ENCODE peak calls at places on chromosomes 16 and 17, in six cellular contexts. L is H9, R is HFFc6, B is tibial artery, K is psoas muscle, H is A549. A is an unnamed sample.

GRCh38 chr17:27530791-27531391 is 74.6 kb downstream of the KSR1 start:
- DNase-seq in L (no peak), R (no peak), B (peak), K (no peak), H (peak), A (no peak)

GRCh38 chr16:21184834-21185233 is 26.4 kb downstream of the LDAF1 start:
- DNase-seq in L (no peak), R (no peak), B (no peak), K (no peak), H (no peak), A (no peak)

GRCh38 chr16:85187002-85187401 is 74.7 kb upstream of the CIBAR2 start:
- DNase-seq in L (no peak), R (peak), B (no peak), K (peak), H (no peak), A (no peak)

GRCh38 chr16:8845699-8846298 is 23.0 kb downstream of the CARHSP1 start:
- DNase-seq in L (no peak), R (no peak), B (no peak), K (no peak), H (no peak), A (peak)

GRCh38 chr17:80257716-80258213 is 2.9 kb upstream of the RNF213 start:
- DNase-seq in L (peak), R (no peak), B (no peak), K (no peak), H (no peak), A (no peak)

GRCh38 chr16:86565644-86566511 is 751 bp upstream of the FOXC2 start:
- DNase-seq in L (peak), R (no peak), B (no peak), K (no peak), H (no peak), A (no peak)

GRCh38 chr16:46862555-46863447 is 21.4 kb upstream of the GPT2 start:
- DNase-seq in L (no peak), R (peak), B (no peak), K (no peak), H (no peak), A (no peak)

GRCh38 chr17:50501054-50501453 is 7.2 kb upstream of the MYCBPAP start:
- DNase-seq in L (no peak), R (peak), B (peak), K (no peak), H (peak), A (no peak)

GRCh38 chr16:19776565-19776964 is 58.5 kb downstream of the IQCK start:
- DNase-seq in L (no peak), R (no peak), B (no peak), K (no peak), H (no peak), A (no peak)

GRCh38 chr17:2173005-2173404 is 118.1 kb downstream of the HIC1 start:
- DNase-seq in L (no peak), R (peak), B (peak), K (no peak), H (no peak), A (no peak)

GRCh38 chr16:19284207-19284606 is 1.3 kb upstream of the CLEC19A start:
- DNase-seq in L (no peak), R (no peak), B (no peak), K (no peak), H (peak), A (no peak)

GRCh38 chr17:80146121-80147034 is 550 bp downstream of the EIF4A3 start:
- DNase-seq in L (no peak), R (no peak), B (no peak), K (no peak), H (peak), A (no peak)

GRCh38 chr16:70627696-70628095 is 18.7 kb upstream of the IL34 start:
- DNase-seq in L (no peak), R (no peak), B (no peak), K (no peak), H (no peak), A (no peak)

GRCh38 chr16:68364601-68364998 is 53.8 kb downstream of the PRMT7 start:
- DNase-seq in L (peak), R (no peak), B (no peak), K (no peak), H (no peak), A (no peak)

GRCh38 chr17:46822388-46822921 is 4.0 kb upstream of the WNT3 start:
- DNase-seq in L (peak), R (no peak), B (no peak), K (peak), H (no peak), A (no peak)

GRCh38 chr17:20934288-20934687 is 108.5 kb downstream of the USP22 start:
- DNase-seq in L (no peak), R (no peak), B (no peak), K (no peak), H (no peak), A (no peak)

GRCh38 chr16:8931864-8932263 is 31.8 kb downstream of the USP7 start:
- DNase-seq in L (peak), R (peak), B (peak), K (peak), H (peak), A (no peak)

GRCh38 chr16:30533748-30534367 is 800 bp downstream of the ZNF747 start:
- DNase-seq in L (no peak), R (no peak), B (no peak), K (no peak), H (no peak), A (no peak)

GRCh38 chr17:48873212-48873611 is 19.4 kb upstream of the ATP5MC1 start:
- DNase-seq in L (no peak), R (no peak), B (no peak), K (no peak), H (no peak), A (no peak)

GRCh38 chr17:37691807-37692206 is 48.6 kb upstream of the DDX52 start:
- DNase-seq in L (no peak), R (no peak), B (no peak), K (no peak), H (no peak), A (no peak)

GRCh38 chr17:70892527-70892926 is 723.2 kb downstream of the KCNJ2 start:
- DNase-seq in L (no peak), R (no peak), B (no peak), K (no peak), H (no peak), A (no peak)

GRCh38 chr16:15946257-15947044 is 3.0 kb upstream of the ABCC1 start:
- DNase-seq in L (no peak), R (peak), B (no peak), K (no peak), H (peak), A (peak)

GRCh38 chr17:82228278-82228841 is 482 bp upstream of the SLC16A3 start:
- DNase-seq in L (no peak), R (no peak), B (no peak), K (peak), H (no peak), A (no peak)

GRCh38 chr16:50366126-50366525 is 2.7 kb downstream of the BRD7 start:
- DNase-seq in L (no peak), R (no peak), B (no peak), K (no peak), H (no peak), A (no peak)

GRCh38 chr16:19701091-19701490 is 16.9 kb downstream of the KNOP1 start:
- DNase-seq in L (no peak), R (no peak), B (no peak), K (no peak), H (no peak), A (no peak)

GRCh38 chr17:37359682-37360188 is 16.1 kb upstream of the C17orf78 start:
- DNase-seq in L (no peak), R (no peak), B (no peak), K (no peak), H (no peak), A (no peak)

GRCh38 chr17:14301279-14301760 is 439 bp downstream of the HS3ST3B1 start:
- DNase-seq in L (no peak), R (no peak), B (no peak), K (no peak), H (no peak), A (no peak)

DNA sequence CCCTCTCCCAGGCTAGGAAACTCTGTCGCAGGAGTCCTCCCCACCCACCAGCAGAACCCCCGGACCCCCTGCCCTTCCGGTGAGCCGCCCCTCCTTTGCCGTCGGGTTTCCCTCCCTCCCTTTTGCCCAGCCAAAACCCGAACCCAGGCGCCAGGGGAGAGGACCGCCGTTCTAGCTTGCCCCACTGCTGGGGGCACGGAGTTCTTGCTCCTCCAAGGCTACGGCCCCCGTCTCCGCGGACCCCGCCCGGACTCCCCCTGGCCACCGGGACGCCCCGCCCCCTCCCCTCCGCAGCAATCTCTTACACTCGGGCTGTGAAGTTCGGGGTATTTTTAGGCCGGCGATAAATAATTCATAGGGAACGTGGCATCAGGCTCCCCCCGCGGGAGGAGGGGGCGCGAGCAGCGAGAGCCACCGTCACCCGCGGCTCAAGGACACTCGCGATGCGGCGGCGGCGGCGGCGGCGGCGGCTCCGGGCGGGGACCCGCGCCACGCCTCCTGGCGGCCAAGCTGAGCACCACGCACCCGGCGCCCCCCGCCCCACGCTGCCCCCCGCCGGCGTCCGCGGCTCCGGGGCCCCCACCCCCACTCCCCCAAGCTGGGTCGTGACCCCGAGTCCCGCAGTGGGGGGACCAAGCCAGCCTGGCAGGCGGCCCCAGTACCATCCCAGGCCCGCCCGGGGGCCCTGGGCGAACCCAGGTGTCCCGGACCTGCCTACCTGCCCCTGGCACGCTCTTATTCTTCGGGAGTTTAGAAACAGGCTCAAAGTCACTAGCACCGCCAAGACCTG is at the start of gene GRIN2C:
- DNase-seq in L (no peak), R (no peak), B (no peak), K (no peak), H (no peak), A (no peak)
- TF ChIP-seq CTCF in L (peak), R (peak), B (no peak), K (peak), H (peak), A (peak)

GRCh38 chr16:659618-660017 is 8.3 kb upstream of the RHOT2 start:
- DNase-seq in L (no peak), R (no peak), B (no peak), K (no peak), H (no peak), A (no peak)

GRCh38 chr16:660132-660458 is 7.8 kb upstream of the RHOT2 start:
- DNase-seq in L (no peak), R (no peak), B (no peak), K (no peak), H (no peak), A (no peak)

GRCh38 chr16:661184-661821 is 6.6 kb upstream of the RHOT2 start:
- DNase-seq in L (no peak), R (no peak), B (no peak), K (no peak), H (no peak), A (no peak)

GRCh38 chr16:662095-662494 is 5.8 kb upstream of the RHOT2 start:
- DNase-seq in L (no peak), R (no peak), B (no peak), K (no peak), H (no peak), A (no peak)

GRCh38 chr16:660459-661183 is 7.3 kb upstream of the RHOT2 start:
- DNase-seq in L (peak), R (peak), B (peak), K (peak), H (peak), A (no peak)
- TF ChIP-seq CTCF in L (peak), R (peak), B (peak), K (peak), H (peak), A (peak)

GRCh38 chr16:66360624-66361324 is 5.7 kb upstream of the CDH5 start:
- DNase-seq in L (no peak), R (no peak), B (no peak), K (peak), H (no peak), A (no peak)
- TF ChIP-seq CTCF in L (no peak), R (no peak), B (no peak), K (no peak), H (no peak), A (no peak)

GRCh38 chr17:7988750-7989178 is 13.7 kb upstream of the GUCY2D start:
- DNase-seq in L (no peak), R (peak), B (no peak), K (no peak), H (peak), A (no peak)
- TF ChIP-seq CTCF in L (peak), R (peak), B (peak), K (peak), H (peak), A (peak)

DNA sequence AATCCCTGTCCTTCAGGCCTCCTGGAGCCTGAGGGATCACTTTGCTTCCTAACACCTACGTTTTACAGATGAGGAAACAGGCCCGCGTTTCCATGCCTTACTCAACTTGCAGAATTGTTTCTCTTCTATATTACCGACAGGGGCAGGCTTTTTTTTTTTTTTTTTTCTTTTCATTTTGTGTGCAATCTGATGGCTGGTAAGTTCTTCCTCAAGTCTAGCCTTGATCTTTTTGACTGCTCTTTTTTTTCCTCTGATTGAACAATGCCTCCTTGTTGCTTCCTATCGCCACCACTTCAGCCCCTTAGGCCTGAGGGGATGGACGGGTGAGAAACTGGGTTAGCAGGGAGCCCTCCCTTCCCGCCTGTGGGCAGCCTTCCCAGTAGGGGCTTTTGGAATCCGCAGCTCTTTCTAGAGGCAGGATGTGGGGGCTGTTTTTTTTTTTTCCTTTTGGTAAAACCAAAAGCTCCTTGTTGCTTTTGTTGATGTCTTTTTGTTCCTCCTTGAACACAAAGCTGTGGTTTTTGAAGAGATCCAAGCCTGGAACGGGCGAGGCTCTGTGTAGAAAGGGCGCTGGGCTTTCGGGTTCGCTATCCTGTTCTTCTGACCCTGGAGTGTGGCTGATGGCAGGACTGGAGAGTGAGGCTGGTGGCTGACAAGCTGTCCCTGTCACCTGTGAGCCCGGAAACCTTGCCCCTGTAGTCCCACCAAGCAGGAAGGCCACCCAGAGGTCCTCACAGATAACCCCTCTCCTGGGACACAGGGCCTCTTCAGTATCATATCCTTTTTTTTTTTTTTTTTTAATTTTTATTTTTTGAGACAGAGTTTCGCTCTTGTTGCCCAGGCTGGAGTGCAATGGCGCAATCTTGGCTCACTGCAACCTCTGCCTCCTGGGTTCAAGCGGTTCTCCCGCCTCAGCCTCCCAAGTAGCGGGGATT is 14.0 kb downstream of the LASP1 start:
- DNase-seq in L (peak), R (no peak), B (no peak), K (no peak), H (no peak), A (no peak)
- TF ChIP-seq CTCF in L (no peak), R (peak), B (peak), K (no peak), H (peak), A (peak)

GRCh38 chr16:23690771-23691482 is 12.2 kb downstream of the PLK1 start:
- DNase-seq in L (no peak), R (no peak), B (no peak), K (no peak), H (no peak), A (no peak)
- TF ChIP-seq CTCF in L (no peak), R (no peak), B (no peak), K (no peak), H (no peak), A (no peak)

DNA sequence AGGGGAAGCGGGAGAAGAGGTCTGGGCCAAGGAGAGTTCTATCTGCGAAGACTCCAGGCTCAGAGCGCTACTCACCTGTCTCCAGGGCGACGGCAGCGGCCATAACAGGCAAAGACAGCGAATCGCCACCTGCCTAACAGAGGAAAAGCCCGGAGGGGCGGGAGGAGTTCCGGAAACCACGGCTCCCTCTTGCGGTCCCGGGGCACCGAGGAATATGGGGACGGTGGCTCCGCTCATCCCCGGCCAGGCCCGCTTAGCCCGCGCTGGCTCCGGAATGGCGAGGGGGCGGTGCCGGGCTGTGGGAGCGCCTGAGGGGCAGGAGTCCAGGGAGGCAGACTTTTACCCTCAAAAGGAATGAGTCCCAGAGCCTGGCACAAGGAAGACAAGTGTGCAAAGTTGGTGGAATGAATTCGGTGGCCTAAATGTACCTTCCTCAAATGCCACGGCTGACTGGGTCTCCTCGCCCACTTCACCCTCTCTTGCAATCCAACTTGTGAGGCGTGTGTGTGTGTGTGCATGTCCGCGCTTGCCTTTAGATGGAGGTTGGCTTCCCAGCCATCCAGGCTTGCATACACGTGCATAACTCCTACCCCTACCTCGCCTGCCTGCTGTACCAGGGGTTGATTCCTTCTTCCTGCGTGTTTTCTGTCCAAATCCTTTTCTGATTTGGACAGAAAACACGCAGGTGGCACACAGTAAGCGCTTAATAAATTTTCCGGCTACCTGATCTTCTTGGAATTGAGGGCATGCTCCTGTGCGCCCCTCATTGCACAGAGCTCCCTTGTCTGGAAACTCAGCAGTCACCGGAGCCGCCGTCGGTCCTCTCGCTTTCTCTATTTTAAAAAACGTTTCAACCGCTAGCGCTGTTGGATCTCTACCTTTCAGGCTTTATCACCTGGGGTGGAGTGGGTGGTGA is 3.5 kb downstream of the C17orf100 start:
- DNase-seq in L (peak), R (no peak), B (no peak), K (no peak), H (no peak), A (no peak)
- TF ChIP-seq CTCF in L (no peak), R (no peak), B (no peak), K (no peak), H (no peak), A (no peak)

DNA sequence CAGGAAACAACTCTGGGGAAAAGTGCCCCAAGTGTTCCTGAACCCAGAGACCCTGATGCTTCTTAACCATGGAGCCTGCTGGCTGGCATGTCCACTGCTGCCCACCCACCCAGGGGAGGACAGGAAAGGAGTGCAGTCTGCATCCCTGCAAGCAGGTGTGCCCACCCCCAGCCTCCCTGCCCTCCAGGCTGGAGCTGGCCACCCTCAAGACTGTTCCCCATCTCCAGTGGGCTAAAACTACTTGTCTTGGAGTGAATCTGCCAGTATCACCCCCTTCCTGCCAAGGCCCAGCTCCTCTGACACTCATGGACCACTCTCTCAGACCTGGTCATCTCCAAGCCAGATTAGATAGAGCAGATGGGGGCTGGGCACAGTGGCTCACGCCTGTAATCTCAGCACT is 29.8 kb downstream of the ARHGAP27 start:
- DNase-seq in L (no peak), R (no peak), B (no peak), K (no peak), H (no peak), A (no peak)
- TF ChIP-seq CTCF in L (no peak), R (no peak), B (no peak), K (no peak), H (no peak), A (no peak)

A was measured in chondrocyte.